ENCODE peak calls at places on chromosomes 13 and 19, in nine cellular contexts. V is adrenal gland, U is AG04449, K is omental fat pad, T is IMR-90, O is astrocyte, C is fibroblast of villous mesenchyme, L is nephron progenitor cell, M is progenitor cell of endocrine pancreas. X is an unnamed sample.

GRCh38 chr19:6362351-6362801 is 1.0 kb downstream of the CLPP start:
- DNase-seq in V (no peak), U (no peak), K (no peak), T (no peak), O (no peak), C (no peak), L (no peak), M (no peak), X (no peak)

GRCh38 chr19:7004313-7004931 is 16.8 kb downstream of the MBD3L2B start:
- DNase-seq in V (no peak), U (no peak), K (no peak), T (peak; percentile 18), O (no peak), C (peak; percentile 36), L (peak; percentile 4), M (no peak), X (no peak)

GRCh38 chr13:71320452-71320851 is 546.6 kb downstream of the DACH1 start:
- DNase-seq in V (no peak), U (no peak), K (no peak), T (peak; percentile 41), O (no peak), C (peak; percentile 39), L (no peak), M (no peak), X (peak; percentile 17)

GRCh38 chr13:91155512-91156114 is 191.9 kb upstream of the MIR17HG start:
- DNase-seq in V (no peak), U (no peak), K (no peak), T (no peak), O (no peak), C (no peak), L (peak; percentile 55), M (no peak), X (no peak)

GRCh38 chr19:48487944-48488343 is 18.8 kb downstream of the CYTH2 start:
- DNase-seq in V (peak; percentile 92), U (peak; percentile 36), K (peak; percentile 63), T (peak; percentile 70), O (peak; percentile 72), C (no peak), L (no peak), M (no peak), X (no peak)

GRCh38 chr13:29548722-29549446 is 46.6 kb downstream of the SLC7A1 start:
- DNase-seq in V (no peak), U (no peak), K (no peak), T (peak; percentile 39), O (peak; percentile 95), C (peak; percentile 41), L (no peak), M (no peak), X (no peak)

GRCh38 chr13:25217023-25217909 is 45.2 kb upstream of the AMER2 start:
- DNase-seq in V (no peak), U (no peak), K (no peak), T (peak; percentile 70), O (peak; percentile 51), C (peak; percentile 18), L (no peak), M (no peak), X (no peak)

GRCh38 chr13:27830010-27830409 is 37.7 kb downstream of the GSX1 start:
- DNase-seq in V (peak; percentile 33), U (no peak), K (no peak), T (no peak), O (no peak), C (peak; percentile 25), L (peak; percentile 88), M (peak; percentile 83), X (peak; percentile 80)

GRCh38 chr13:59906413-59907027 is 257.2 kb downstream of the DIAPH3 start:
- DNase-seq in V (no peak), U (no peak), K (no peak), T (peak; percentile 58), O (peak; percentile 7), C (peak; percentile 52), L (peak; percentile 4), M (no peak), X (no peak)
- TF ChIP-seq CTCF in V (peak; percentile 23), U (peak; percentile 53), K (no peak), T (peak; percentile 80), O (peak; percentile 56), C (peak; percentile 65), L (peak; percentile 52), M (peak; percentile 66), X (peak; percentile 50)

DNA sequence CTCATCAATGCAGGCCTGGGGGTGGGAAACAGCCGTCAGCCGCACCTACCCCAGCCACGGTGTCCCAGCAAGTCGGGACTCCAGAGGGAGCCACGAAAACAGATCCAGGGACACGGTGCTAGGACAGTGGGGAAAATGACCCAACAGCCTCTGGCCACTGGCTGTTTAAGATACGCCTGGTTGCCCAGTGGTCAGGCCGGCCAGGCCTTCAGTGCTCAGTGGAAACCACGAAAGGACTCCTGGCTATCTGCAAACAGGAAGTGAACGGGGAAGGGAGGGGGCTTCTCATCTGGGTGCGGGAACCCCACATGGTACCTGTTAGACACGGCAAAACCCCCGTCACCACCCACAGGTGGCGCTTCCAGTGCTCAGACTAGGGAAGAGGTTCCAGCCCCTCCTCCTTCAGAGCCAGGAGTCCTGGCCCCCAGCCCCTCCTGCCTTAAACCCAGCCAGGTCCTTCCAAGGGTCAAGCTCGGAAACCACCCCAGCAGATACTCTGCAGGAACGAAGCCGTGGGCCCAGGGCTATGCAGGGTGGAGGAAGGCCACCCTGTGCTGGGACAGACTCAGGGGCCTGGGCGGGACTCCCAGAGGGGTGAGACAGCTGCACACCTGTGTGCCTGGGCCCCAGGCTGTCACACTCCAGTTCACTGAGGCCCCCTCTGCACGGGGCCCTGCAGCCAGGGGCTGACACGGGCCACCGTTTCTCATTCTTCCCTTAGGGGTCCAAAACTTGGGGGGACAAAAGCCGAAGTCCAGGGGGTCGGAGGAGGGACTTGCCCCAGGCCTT is 4.5 kb downstream of the PPP1R12C start:
- DNase-seq in V (no peak), U (no peak), K (no peak), T (no peak), O (no peak), C (peak; percentile 16), L (no peak), M (no peak), X (no peak)
- TF ChIP-seq CTCF in V (no peak), U (no peak), K (no peak), T (no peak), O (no peak), C (no peak), L (no peak), M (no peak), X (no peak)

GRCh38 chr13:84137292-84137691 is 255.0 kb upstream of the SLITRK1 start:
- DNase-seq in V (no peak), U (no peak), K (no peak), T (no peak), O (peak; percentile 37), C (no peak), L (no peak), M (no peak), X (no peak)

GRCh38 chr13:84136582-84136981 is 254.3 kb upstream of the SLITRK1 start:
- DNase-seq in V (no peak), U (no peak), K (no peak), T (no peak), O (no peak), C (no peak), L (no peak), M (no peak), X (no peak)

GRCh38 chr13:84131249-84131648 is 249.0 kb upstream of the SLITRK1 start:
- DNase-seq in V (no peak), U (no peak), K (no peak), T (no peak), O (no peak), C (no peak), L (no peak), M (no peak), X (no peak)

GRCh38 chr13:84130739-84131138 is 248.5 kb upstream of the SLITRK1 start:
- DNase-seq in V (no peak), U (no peak), K (no peak), T (no peak), O (no peak), C (no peak), L (no peak), M (no peak), X (no peak)

DNA sequence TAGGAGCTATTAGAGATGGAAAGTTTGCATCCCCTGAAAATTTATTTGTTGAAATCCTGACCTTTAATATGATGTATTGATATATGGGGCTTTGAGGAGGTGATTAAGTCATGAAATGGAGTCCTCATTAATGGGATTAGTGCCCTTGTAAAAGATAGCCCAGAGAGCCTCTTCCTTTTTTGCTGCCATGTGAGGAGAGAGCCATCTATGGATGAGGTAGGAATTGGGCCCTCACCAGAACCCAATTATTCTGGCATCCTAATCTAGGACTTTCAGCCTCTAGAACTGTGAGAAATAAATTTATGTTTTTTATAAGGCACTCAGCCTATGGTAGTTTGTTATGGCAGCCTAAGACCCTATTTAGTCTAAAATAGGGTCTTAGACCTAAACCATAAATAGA is 250.2 kb upstream of the SLITRK1 start:
- DNase-seq in V (no peak), U (no peak), K (no peak), T (no peak), O (no peak), C (no peak), L (no peak), M (no peak), X (no peak)
- TF ChIP-seq CTCF in V (no peak), U (no peak), K (no peak), T (no peak), O (no peak), C (no peak), L (no peak), M (no peak), X (no peak)

GRCh38 chr13:49098198-49098597 is 121.9 kb upstream of the MLNR start:
- DNase-seq in V (peak; percentile 38), U (peak; percentile 86), K (no peak), T (peak; percentile 99), O (peak; percentile 99), C (peak; percentile 95), L (no peak), M (no peak), X (no peak)

GRCh38 chr13:49097374-49097773 is 121.7 kb downstream of the FNDC3A start:
- DNase-seq in V (no peak), U (peak; percentile 59), K (no peak), T (peak; percentile 85), O (peak; percentile 48), C (peak; percentile 81), L (no peak), M (no peak), X (no peak)

GRCh38 chr13:49100637-49101570 is 119.2 kb upstream of the MLNR start:
- DNase-seq in V (no peak), U (no peak), K (no peak), T (no peak), O (no peak), C (no peak), L (no peak), M (no peak), X (no peak)

GRCh38 chr13:49099513-49099877 is 120.6 kb upstream of the MLNR start:
- DNase-seq in V (no peak), U (no peak), K (no peak), T (no peak), O (no peak), C (no peak), L (no peak), M (no peak), X (no peak)

DNA sequence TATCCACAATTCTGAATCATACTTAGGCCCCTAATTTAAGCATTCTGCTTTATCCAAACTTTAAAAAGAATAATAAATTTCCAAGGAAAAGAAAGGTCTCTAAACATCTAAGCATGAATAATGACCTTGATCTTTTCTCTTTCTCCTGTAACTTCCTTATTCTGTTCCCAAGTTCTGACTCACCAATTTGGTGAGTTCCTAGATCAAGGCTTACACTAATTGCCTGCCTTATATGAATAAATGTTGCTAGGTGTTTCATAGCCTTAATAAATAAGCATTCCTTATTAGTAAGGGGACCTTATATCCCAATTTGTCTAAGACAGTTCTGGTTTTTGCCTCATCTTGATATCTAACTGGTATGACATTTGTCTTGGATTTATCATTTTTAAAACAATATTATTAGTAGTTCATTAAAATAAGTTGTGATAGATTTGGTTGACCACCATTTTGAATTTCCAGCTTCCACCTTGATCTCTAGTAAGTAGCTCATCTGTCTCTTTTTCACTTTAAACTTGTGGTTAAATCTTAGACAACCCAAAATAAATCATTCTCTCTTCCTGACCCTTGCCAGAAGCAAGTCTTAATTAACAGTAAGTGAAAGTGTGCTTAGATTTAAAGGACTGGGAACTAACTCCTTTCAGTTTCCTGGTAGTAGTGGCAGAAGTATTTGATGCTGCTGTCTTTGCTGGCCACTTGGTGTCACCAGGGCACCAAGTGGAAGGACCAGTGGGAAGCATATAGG is 121.2 kb upstream of the MLNR start:
- DNase-seq in V (no peak), U (no peak), K (no peak), T (no peak), O (no peak), C (no peak), L (no peak), M (no peak), X (no peak)
- TF ChIP-seq CTCF in V (peak; percentile 19), U (no peak), K (no peak), T (peak; percentile 27), O (peak; percentile 4), C (peak; percentile 30), L (peak; percentile 34), M (peak; percentile 50), X (no peak)

X was measured in glutamatergic neuron.